ENCODE peak calls at places on chromosomes 3 and 15, in ten cellular contexts. S, Z, G, I, L, P, W, O, J and A are unnamed samples.

GRCh38 chr3:179852117-179852886 is 184.4 kb downstream of the PEX5L start:
- DNase-seq in Z (peak), W (no peak), J (peak), S (no peak), G (no peak), P (no peak), I (no peak), O (no peak), L (no peak), A (no peak)

GRCh38 chr15:39110336-39110735 is 470.5 kb upstream of the THBS1 start:
- DNase-seq in O (no peak), W (no peak), G (no peak), J (peak), P (no peak), S (no peak), L (no peak), Z (peak), I (no peak), A (no peak)

GRCh38 chr3:53101956-53102355 is 28.3 kb downstream of the RFT1 start:
- DNase-seq in L (no peak), O (no peak), W (no peak), Z (no peak), J (no peak), I (no peak), G (no peak), P (no peak), S (no peak), A (no peak)

GRCh38 chr3:68876112-68876713 is 56.1 kb downstream of the TAFA4 start:
- DNase-seq in S (peak), Z (peak), L (no peak), W (peak), J (peak), G (no peak), O (peak), I (no peak), P (no peak), A (peak)

GRCh38 chr3:23242106-23242505 is 39.0 kb downstream of the UBE2E2 start:
- DNase-seq in P (no peak), J (no peak), G (no peak), I (no peak), Z (no peak), L (no peak), O (no peak), S (no peak), W (no peak), A (no peak)

GRCh38 chr3:169342652-169343051 is 320.9 kb downstream of the MECOM start:
- DNase-seq in L (no peak), S (no peak), Z (no peak), O (no peak), I (no peak), P (no peak), G (no peak), J (no peak), W (no peak), A (no peak)

GRCh38 chr3:134790099-134790498 is 5.0 kb upstream of the EPHB1 start:
- DNase-seq in I (no peak), P (no peak), Z (no peak), J (no peak), G (no peak), L (no peak), S (no peak), W (no peak), O (no peak), A (no peak)

GRCh38 chr3:30452446-30452845 is 154.0 kb upstream of the TGFBR2 start:
- DNase-seq in G (no peak), L (no peak), I (no peak), W (no peak), Z (no peak), O (no peak), S (no peak), P (no peak), J (no peak), A (no peak)

GRCh38 chr3:16923112-16923511 is 38.4 kb downstream of the PLCL2 start:
- DNase-seq in G (no peak), W (no peak), P (no peak), S (no peak), L (no peak), I (no peak), O (no peak), J (no peak), Z (no peak), A (no peak)

GRCh38 chr15:92277776-92278175 is 115.9 kb upstream of the ST8SIA2 start:
- DNase-seq in W (peak), J (peak), I (no peak), Z (peak), O (no peak), S (peak), L (no peak), P (no peak), G (no peak), A (no peak)

GRCh38 chr15:62124176-62124952 is 40.7 kb downstream of the C2CD4B start:
- DNase-seq in S (no peak), P (no peak), I (no peak), L (no peak), Z (no peak), G (no peak), O (no peak), J (peak), W (no peak), A (no peak)

GRCh38 chr15:46442196-46442595 is 807.4 kb downstream of the SQOR start:
- DNase-seq in W (no peak), Z (peak), I (no peak), J (no peak), G (no peak), O (no peak), L (no peak), S (no peak), P (peak), A (no peak)